ENCODE peak calls at places on chromosomes 11 and 22, in six cellular contexts. I is GM03348; M is mucosa of descending colon; A is A673; Q is stimulated activated CD8-positive, alpha-beta memory T cell treated with anti-CD3 and anti-CD28 coated beads, Interleukin-7, amount 100 ng/mL, for 24 hours; B is T-helper 9 cell. K is an unnamed sample.

GRCh38 chr11:78850078-78850477 is 275.4 kb upstream of the NARS2 start:
- DNase-seq in I (no peak), M (no peak), A (no peak), Q (no peak), B (no peak), K (no peak)

GRCh38 chr11:115761348-115761747 is 257.1 kb upstream of the CADM1 start:
- DNase-seq in I (no peak), M (no peak), A (no peak), Q (no peak), B (no peak), K (no peak)

GRCh38 chr11:65928667-65929066 is 9.4 kb downstream of the DRAP1 start:
- DNase-seq in I (no peak), M (no peak), A (no peak), Q (no peak), B (no peak), K (no peak)

GRCh38 chr22:24437820-24438328 is 10.5 kb downstream of the ADORA2A start:
- DNase-seq in I (no peak), M (no peak), A (peak), Q (no peak), B (no peak), K (no peak)

GRCh38 chr11:1826552-1827094 is 8.2 kb upstream of the SYT8 start:
- DNase-seq in I (peak), M (peak), A (no peak), Q (no peak), B (no peak), K (no peak)

GRCh38 chr11:838441-839279 is 3.7 kb downstream of the POLR2L start:
- DNase-seq in I (peak), M (peak), A (no peak), Q (no peak), B (no peak), K (no peak)

GRCh38 chr11:129695543-129696308 is 119.9 kb upstream of the TMEM45B start:
- DNase-seq in I (peak), M (peak), A (peak), Q (peak), B (peak), K (no peak)

GRCh38 chr11:128453444-128454336 is 133.7 kb downstream of the ETS1 start:
- DNase-seq in I (peak), M (no peak), A (no peak), Q (no peak), B (no peak), K (no peak)

GRCh38 chr11:57476223-57476882 is 16.0 kb downstream of the RTN4RL2 start:
- DNase-seq in I (no peak), M (peak), A (no peak), Q (no peak), B (no peak), K (no peak)

GRCh38 chr22:38429460-38430128 is 25.4 kb downstream of the KCNJ4 start:
- DNase-seq in I (no peak), M (no peak), A (no peak), Q (no peak), B (no peak), K (no peak)

GRCh38 chr11:57460017-57460755 is at the start of gene RTN4RL2:
- DNase-seq in I (peak), M (peak), A (peak), Q (no peak), B (no peak), K (no peak)

GRCh38 chr11:86869966-86870570 is 69.7 kb downstream of the PRSS23 start:
- DNase-seq in I (peak), M (peak), A (peak), Q (peak), B (peak), K (peak)

GRCh38 chr22:26550498-26551033 is 38.3 kb upstream of the TFIP11 start:
- DNase-seq in I (peak), M (no peak), A (no peak), Q (no peak), B (no peak), K (no peak)

GRCh38 chr11:78930810-78931209 is 356.1 kb upstream of the NARS2 start:
- DNase-seq in I (no peak), M (no peak), A (no peak), Q (no peak), B (no peak), K (no peak)

GRCh38 chr22:41557401-41558240 is 3.2 kb upstream of the CSDC2 start:
- DNase-seq in I (peak), M (peak), A (peak), Q (no peak), B (no peak), K (peak)

GRCh38 chr22:49270595-49271368 is 556.9 kb downstream of the BRD1 start:
- DNase-seq in I (no peak), M (no peak), A (no peak), Q (no peak), B (no peak), K (no peak)

GRCh38 chr11:116310215-116310614 is 462.6 kb downstream of the BUD13 start:
- DNase-seq in I (no peak), M (no peak), A (no peak), Q (no peak), B (no peak), K (no peak)

K was measured in omental fat pad.